ENCODE peak calls at places on chromosomes 16 and 17, in six cellular contexts. One of them, this sample, is unnamed.

GRCh38 chr17:29567362-29568330 is 809 bp upstream of the ABHD15 start:
- DNase-seq in ovary: peak
- DNase-seq in fibroblast of lung: peak
- DNase-seq in tibial artery: peak
- DNase-seq in breast epithelium: no peak
- DNase-seq in right lobe of liver: peak
- DNase-seq in this sample: peak

GRCh38 chr17:79838541-79839274 is 532 bp downstream of the CBX4 start:
- DNase-seq in ovary: peak
- DNase-seq in fibroblast of lung: peak
- DNase-seq in tibial artery: peak
- DNase-seq in breast epithelium: no peak
- DNase-seq in right lobe of liver: peak
- DNase-seq in this sample: peak

GRCh38 chr17:79330229-79330628 is 255.6 kb downstream of the ENGASE start:
- DNase-seq in ovary: no peak
- DNase-seq in fibroblast of lung: no peak
- DNase-seq in tibial artery: no peak
- DNase-seq in breast epithelium: no peak
- DNase-seq in right lobe of liver: no peak
- DNase-seq in this sample: no peak

GRCh38 chr17:48718781-48719641 is 3.3 kb downstream of the PRAC1 start:
- DNase-seq in ovary: no peak
- DNase-seq in fibroblast of lung: no peak
- DNase-seq in tibial artery: no peak
- DNase-seq in breast epithelium: no peak
- DNase-seq in right lobe of liver: no peak
- DNase-seq in this sample: no peak

GRCh38 chr16:5706206-5706605 is 608.6 kb upstream of the EEF2KMT start:
- DNase-seq in ovary: no peak
- DNase-seq in fibroblast of lung: no peak
- DNase-seq in tibial artery: no peak
- DNase-seq in breast epithelium: peak
- DNase-seq in right lobe of liver: no peak
- DNase-seq in this sample: no peak

GRCh38 chr17:30933966-30934365 is 12.2 kb downstream of the ADAP2 start:
- DNase-seq in ovary: no peak
- DNase-seq in fibroblast of lung: no peak
- DNase-seq in tibial artery: no peak
- DNase-seq in breast epithelium: no peak
- DNase-seq in right lobe of liver: no peak
- DNase-seq in this sample: no peak

GRCh38 chr16:77585852-77586251 is 136.5 kb upstream of the NUDT7 start:
- DNase-seq in ovary: no peak
- DNase-seq in fibroblast of lung: peak
- DNase-seq in tibial artery: no peak
- DNase-seq in breast epithelium: no peak
- DNase-seq in right lobe of liver: no peak
- DNase-seq in this sample: no peak

GRCh38 chr17:21058098-21058893 is 15.5 kb upstream of the USP22 start:
- DNase-seq in ovary: no peak
- DNase-seq in fibroblast of lung: peak
- DNase-seq in tibial artery: no peak
- DNase-seq in breast epithelium: no peak
- DNase-seq in right lobe of liver: no peak
- DNase-seq in this sample: no peak

GRCh38 chr17:76477576-76477975 is 10.2 kb downstream of the AANAT start:
- DNase-seq in ovary: no peak
- DNase-seq in fibroblast of lung: no peak
- DNase-seq in tibial artery: no peak
- DNase-seq in breast epithelium: no peak
- DNase-seq in right lobe of liver: no peak
- DNase-seq in this sample: no peak

GRCh38 chr17:41915020-41915419 is 3.7 kb downstream of the ACLY start:
- DNase-seq in ovary: no peak
- DNase-seq in fibroblast of lung: no peak
- DNase-seq in tibial artery: no peak
- DNase-seq in breast epithelium: no peak
- DNase-seq in right lobe of liver: no peak
- DNase-seq in this sample: no peak

GRCh38 chr17:41910701-41911391 is 7.9 kb downstream of the ACLY start:
- DNase-seq in ovary: no peak
- DNase-seq in fibroblast of lung: peak
- DNase-seq in tibial artery: no peak
- DNase-seq in breast epithelium: no peak
- DNase-seq in right lobe of liver: no peak
- DNase-seq in this sample: no peak

GRCh38 chr17:41913798-41914197 is 5.0 kb downstream of the ACLY start:
- DNase-seq in ovary: no peak
- DNase-seq in fibroblast of lung: no peak
- DNase-seq in tibial artery: no peak
- DNase-seq in breast epithelium: no peak
- DNase-seq in right lobe of liver: no peak
- DNase-seq in this sample: no peak

GRCh38 chr17:41914358-41914766 is 4.4 kb downstream of the ACLY start:
- DNase-seq in ovary: no peak
- DNase-seq in fibroblast of lung: no peak
- DNase-seq in tibial artery: no peak
- DNase-seq in breast epithelium: no peak
- DNase-seq in right lobe of liver: peak
- DNase-seq in this sample: no peak

GRCh38 chr17:41912925-41913324 is 5.8 kb downstream of the ACLY start:
- DNase-seq in ovary: no peak
- DNase-seq in fibroblast of lung: no peak
- DNase-seq in tibial artery: no peak
- DNase-seq in breast epithelium: no peak
- DNase-seq in right lobe of liver: no peak
- DNase-seq in this sample: no peak
- TF ChIP-seq CTCF in ovary: no peak
- TF ChIP-seq CTCF in fibroblast of lung: peak
- TF ChIP-seq CTCF in tibial artery: no peak
- TF ChIP-seq CTCF in breast epithelium: no peak
- TF ChIP-seq CTCF in right lobe of liver: no peak
- TF ChIP-seq CTCF in this sample: no peak

DNA sequence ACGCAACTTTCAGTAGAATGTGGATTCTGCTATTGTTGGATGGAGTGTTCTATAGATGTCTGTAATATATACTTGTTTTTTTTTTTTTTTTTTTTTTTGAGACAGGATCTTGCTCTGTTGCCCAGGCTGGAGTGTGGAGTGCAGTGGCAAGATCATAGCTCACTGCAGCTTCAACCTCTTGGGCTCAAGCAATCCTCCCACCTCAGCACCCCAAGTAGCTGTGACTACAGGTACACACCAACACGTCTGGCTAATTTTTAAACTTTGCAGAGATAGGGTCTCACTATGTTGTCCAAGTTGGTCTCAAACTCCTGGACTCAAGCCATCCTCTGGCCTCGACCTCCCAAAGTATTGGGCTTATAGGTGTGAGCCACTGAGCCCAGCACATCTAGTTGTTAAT is 27.2 kb upstream of the CCL22 start:
- DNase-seq in ovary: no peak
- DNase-seq in fibroblast of lung: no peak
- DNase-seq in tibial artery: no peak
- DNase-seq in breast epithelium: no peak
- DNase-seq in right lobe of liver: no peak
- DNase-seq in this sample: no peak
- H3K27ac ChIP-seq in ovary: no peak
- H3K27ac ChIP-seq in fibroblast of lung: no peak
- H3K27ac ChIP-seq in tibial artery: no peak
- H3K27ac ChIP-seq in breast epithelium: no peak
- H3K27ac ChIP-seq in right lobe of liver: no peak
- H3K27ac ChIP-seq in this sample: no peak

GRCh38 chr17:38402897-38403296 is 25.4 kb upstream of the ARHGAP23 start:
- DNase-seq in ovary: no peak
- DNase-seq in fibroblast of lung: no peak
- DNase-seq in tibial artery: no peak
- DNase-seq in breast epithelium: no peak
- DNase-seq in right lobe of liver: no peak
- DNase-seq in this sample: no peak
- TF ChIP-seq CTCF in ovary: no peak
- TF ChIP-seq CTCF in fibroblast of lung: no peak
- TF ChIP-seq CTCF in tibial artery: no peak
- TF ChIP-seq CTCF in breast epithelium: no peak
- TF ChIP-seq CTCF in right lobe of liver: no peak
- TF ChIP-seq CTCF in this sample: no peak

GRCh38 chr16:20344630-20345029 is 7.9 kb downstream of the UMOD start:
- DNase-seq in ovary: no peak
- DNase-seq in fibroblast of lung: no peak
- DNase-seq in tibial artery: no peak
- DNase-seq in breast epithelium: no peak
- DNase-seq in right lobe of liver: no peak
- DNase-seq in this sample: no peak

GRCh38 chr16:20348365-20349185 is 3.9 kb downstream of the UMOD start:
- DNase-seq in ovary: no peak
- DNase-seq in fibroblast of lung: no peak
- DNase-seq in tibial artery: no peak
- DNase-seq in breast epithelium: no peak
- DNase-seq in right lobe of liver: peak
- DNase-seq in this sample: no peak

GRCh38 chr16:20349615-20350014 is 2.9 kb downstream of the UMOD start:
- DNase-seq in ovary: no peak
- DNase-seq in fibroblast of lung: no peak
- DNase-seq in tibial artery: no peak
- DNase-seq in breast epithelium: no peak
- DNase-seq in right lobe of liver: no peak
- DNase-seq in this sample: no peak

GRCh38 chr16:20352615-20353014 is at the start of gene UMOD:
- DNase-seq in ovary: no peak
- DNase-seq in fibroblast of lung: no peak
- DNase-seq in tibial artery: no peak
- DNase-seq in breast epithelium: no peak
- DNase-seq in right lobe of liver: no peak
- DNase-seq in this sample: no peak

GRCh38 chr16:20347666-20348364 is 4.7 kb downstream of the UMOD start:
- DNase-seq in ovary: no peak
- DNase-seq in fibroblast of lung: no peak
- DNase-seq in tibial artery: no peak
- DNase-seq in breast epithelium: no peak
- DNase-seq in right lobe of liver: no peak
- DNase-seq in this sample: no peak
- H3K27ac ChIP-seq in ovary: no peak
- H3K27ac ChIP-seq in fibroblast of lung: no peak
- H3K27ac ChIP-seq in tibial artery: no peak
- H3K27ac ChIP-seq in breast epithelium: no peak
- H3K27ac ChIP-seq in right lobe of liver: no peak
- H3K27ac ChIP-seq in this sample: no peak

GRCh38 chr17:45029758-45030423 is 21.5 kb downstream of the DCAKD start:
- DNase-seq in ovary: no peak
- DNase-seq in fibroblast of lung: no peak
- DNase-seq in tibial artery: no peak
- DNase-seq in breast epithelium: no peak
- DNase-seq in right lobe of liver: no peak
- DNase-seq in this sample: no peak
- TF ChIP-seq CTCF in ovary: no peak
- TF ChIP-seq CTCF in fibroblast of lung: no peak
- TF ChIP-seq CTCF in tibial artery: no peak
- TF ChIP-seq CTCF in breast epithelium: no peak
- TF ChIP-seq CTCF in right lobe of liver: no peak
- TF ChIP-seq CTCF in this sample: no peak

This sample was measured in dorsolateral prefrontal cortex.